ENCODE peak calls at places on chromosomes 7 and 10, in nine cellular contexts. S is A549, Q is kidney, Z is tibial nerve, P is cardiac muscle cell, L is WTC11, N is Panc1, F is colonic mucosa, X is hepatocyte. H is an unnamed sample.

GRCh38 chr10:74114041-74114448 is 36.6 kb downstream of the AP3M1 start:
- DNase-seq in S (no peak), Q (no peak), Z (no peak), P (no peak), L (no peak), N (no peak), F (no peak), X (no peak), H (no peak)

GRCh38 chr7:1059200-1060091 is 15.1 kb downstream of the GPR146 start:
- DNase-seq in S (peak), Q (peak), Z (no peak), P (peak), L (peak), N (no peak), F (no peak), X (peak), H (no peak)

GRCh38 chr7:12735923-12736322 is 48.5 kb downstream of the ARL4A start:
- DNase-seq in S (no peak), Q (no peak), Z (no peak), P (no peak), L (no peak), N (no peak), F (no peak), X (no peak), H (no peak)

GRCh38 chr10:104120903-104121484 is 977 bp upstream of the SFR1 start:
- DNase-seq in S (peak), Q (peak), Z (peak), P (peak), L (peak), N (peak), F (peak), X (peak), H (peak)

GRCh38 chr7:26233902-26234511 is 32.5 kb downstream of the CBX3 start:
- DNase-seq in S (no peak), Q (no peak), Z (no peak), P (no peak), L (no peak), N (no peak), F (no peak), X (no peak), H (no peak)

GRCh38 chr7:108492742-108493141 is 33.2 kb downstream of the PNPLA8 start:
- DNase-seq in S (peak), Q (no peak), Z (no peak), P (no peak), L (no peak), N (no peak), F (no peak), X (no peak), H (no peak)

GRCh38 chr7:92653136-92653535 is 62.9 kb upstream of the FAM133B start:
- DNase-seq in S (no peak), Q (no peak), Z (no peak), P (no peak), L (no peak), N (no peak), F (no peak), X (no peak), H (no peak)

GRCh38 chr7:142563470-142563869 is 185.8 kb upstream of the PRSS1 start:
- DNase-seq in S (no peak), Q (no peak), Z (no peak), P (no peak), L (no peak), N (no peak), F (no peak), X (no peak), H (no peak)

GRCh38 chr7:103065666-103066065 is 8.9 kb downstream of the FBXL13 start:
- DNase-seq in S (peak), Q (no peak), Z (no peak), P (peak), L (peak), N (no peak), F (peak), X (peak), H (no peak)

GRCh38 chr10:33008499-33009243 is 50.6 kb upstream of the ITGB1 start:
- DNase-seq in S (peak), Q (no peak), Z (peak), P (peak), L (peak), N (peak), F (peak), X (peak), H (no peak)

GRCh38 chr10:116742367-116743265 is at the start of gene HSPA12A:
- DNase-seq in S (peak), Q (peak), Z (peak), P (peak), L (peak), N (no peak), F (peak), X (peak), H (no peak)

GRCh38 chr7:39566056-39566921 is at the start of gene YAE1:
- DNase-seq in S (peak), Q (peak), Z (peak), P (peak), L (peak), N (no peak), F (peak), X (peak), H (peak)

GRCh38 chr10:132383751-132384181 is 13.2 kb upstream of the PWWP2B start:
- DNase-seq in S (no peak), Q (peak), Z (no peak), P (no peak), L (no peak), N (no peak), F (no peak), X (no peak), H (no peak)

GRCh38 chr10:108036298-108036697 is 871.8 kb upstream of the SORCS1 start:
- DNase-seq in S (no peak), Q (no peak), Z (no peak), P (no peak), L (no peak), N (no peak), F (no peak), X (no peak), H (no peak)

GRCh38 chr10:122020202-122020601 is 31.2 kb downstream of the TACC2 start:
- DNase-seq in S (no peak), Q (no peak), Z (no peak), P (no peak), L (no peak), N (no peak), F (no peak), X (no peak), H (no peak)

GRCh38 chr7:28551311-28551710 is 139.0 kb downstream of the CREB5 start:
- DNase-seq in S (no peak), Q (no peak), Z (no peak), P (no peak), L (no peak), N (no peak), F (no peak), X (no peak), H (no peak)

GRCh38 chr7:12754179-12754578 is 66.7 kb downstream of the ARL4A start:
- DNase-seq in S (no peak), Q (no peak), Z (no peak), P (peak), L (no peak), N (no peak), F (no peak), X (no peak), H (no peak)

GRCh38 chr10:47049906-47050305 is 138.7 kb downstream of the PTPN20 start:
- DNase-seq in S (no peak), Q (no peak), Z (no peak), P (no peak), L (no peak), N (no peak), F (no peak), X (no peak), H (no peak)

GRCh38 chr7:69412331-69413146 is 185.7 kb upstream of the AUTS2 start:
- DNase-seq in S (peak), Q (peak), Z (peak), P (peak), L (no peak), N (peak), F (no peak), X (peak), H (no peak)

GRCh38 chr10:118948784-118949183 is 80.7 kb upstream of the NANOS1 start:
- DNase-seq in S (no peak), Q (no peak), Z (no peak), P (no peak), L (no peak), N (no peak), F (no peak), X (no peak), H (no peak)

GRCh38 chr10:67575530-67575929 is 120.5 kb downstream of the CTNNA3 start:
- DNase-seq in S (no peak), Q (no peak), Z (no peak), P (no peak), L (no peak), N (no peak), F (no peak), X (no peak), H (no peak)

GRCh38 chr7:69109131-69109740 is 489.0 kb upstream of the AUTS2 start:
- DNase-seq in S (no peak), Q (no peak), Z (no peak), P (no peak), L (no peak), N (no peak), F (no peak), X (no peak), H (no peak)

GRCh38 chr7:73921623-73922528 is 60.9 kb downstream of the TMEM270 start:
- DNase-seq in S (no peak), Q (peak), Z (no peak), P (no peak), L (no peak), N (no peak), F (no peak), X (no peak), H (no peak)
- TF ChIP-seq CTCF in S (no peak), Q (no peak), Z (no peak), P (no peak), L (no peak), N (no peak), F (no peak), X (no peak), H (no peak)

GRCh38 chr10:8334631-8335030 is 280.1 kb downstream of the GATA3 start:
- DNase-seq in S (no peak), Q (no peak), Z (no peak), P (no peak), L (no peak), N (no peak), F (no peak), X (no peak), H (no peak)
- TF ChIP-seq CTCF in S (no peak), Q (no peak), Z (no peak), P (no peak), L (no peak), N (no peak), F (no peak), X (no peak), H (no peak)

GRCh38 chr7:85191383-85191782 is 4.5 kb upstream of the SEMA3D start:
- DNase-seq in S (peak), Q (no peak), Z (no peak), P (peak), L (no peak), N (no peak), F (no peak), X (peak), H (no peak)
- TF ChIP-seq CTCF in S (peak), Q (peak), Z (peak), P (peak), L (no peak), N (peak), F (no peak), X (peak), H (no peak)

DNA sequence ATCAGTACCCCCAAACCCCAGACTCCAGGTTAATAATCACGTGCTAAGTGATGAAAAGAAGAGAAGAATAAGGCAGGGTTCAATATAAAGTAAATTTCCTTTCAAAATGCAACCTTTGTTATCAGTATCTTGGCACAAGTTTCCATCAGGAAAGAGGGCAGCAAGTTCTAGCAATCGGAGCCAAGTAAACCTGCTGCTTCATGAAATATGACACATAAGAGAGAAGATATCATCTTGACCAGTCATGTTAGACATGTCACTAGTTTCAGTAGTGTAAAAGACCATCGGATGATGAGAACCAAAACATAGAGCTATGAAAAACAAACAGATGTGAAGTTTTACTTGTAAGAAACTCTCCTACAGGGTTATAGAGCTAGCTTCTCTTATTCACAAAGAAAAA is 44.0 kb downstream of the AASS start:
- DNase-seq in S (no peak), Q (no peak), Z (no peak), P (peak), L (no peak), N (no peak), F (no peak), X (no peak), H (no peak)
- TF ChIP-seq CTCF in S (no peak), Q (no peak), Z (no peak), P (no peak), L (no peak), N (no peak), F (no peak), X (no peak), H (no peak)

GRCh38 chr10:130341325-130341724 is 205.1 kb downstream of the GLRX3 start:
- DNase-seq in S (no peak), Q (peak), Z (no peak), P (no peak), L (no peak), N (no peak), F (no peak), X (peak), H (no peak)
- TF ChIP-seq CTCF in S (no peak), Q (peak), Z (no peak), P (no peak), L (no peak), N (peak), F (no peak), X (peak), H (no peak)

H was measured in natural killer cell.